ENCODE peak calls at places on chromosome 13, in five cellular contexts. Q is HepG2, T is uterus, J is body of pancreas, C is suprapubic skin. B is an unnamed sample. For H3K4me1, the result is how much of the 10 kb centered on the place peaks cover.

GRCh38 chr13:77745784-77746183 is 48.3 kb downstream of the SLAIN1 start:
- DNase-seq in Q (no peak), T (no peak), J (no peak), C (no peak), B (no peak)

GRCh38 chr13:109704771-109705628 is 81.4 kb downstream of the IRS2 start:
- DNase-seq in Q (no peak), T (no peak), J (peak), C (no peak), B (peak)

GRCh38 chr13:25887962-25888655 is 163.7 kb downstream of the SHISA2 start:
- DNase-seq in Q (no peak), T (no peak), J (no peak), C (no peak), B (no peak)

GRCh38 chr13:23558675-23559536 is 11.3 kb upstream of the TNFRSF19 start:
- DNase-seq in Q (peak), T (peak), J (peak), C (no peak), B (peak)

GRCh38 chr13:50419466-50419865 is 404.2 kb downstream of the KCNRG start:
- DNase-seq in Q (no peak), T (no peak), J (no peak), C (no peak), B (no peak)

GRCh38 chr13:89678722-89679121 is 1668.8 kb upstream of the MIR17HG start:
- DNase-seq in Q (no peak), T (no peak), J (no peak), C (no peak), B (no peak)

GRCh38 chr13:40272776-40273139 is 393.7 kb downstream of the FOXO1 start:
- DNase-seq in Q (no peak), T (no peak), J (no peak), C (no peak), B (no peak)

GRCh38 chr13:67230774-67231480 is 791 bp upstream of the PCDH9 start:
- DNase-seq in Q (peak), T (peak), J (peak), C (peak), B (peak)

GRCh38 chr13:110006304-110006703 is 219.9 kb upstream of the IRS2 start:
- DNase-seq in Q (no peak), T (peak), J (peak), C (peak), B (peak)

GRCh38 chr13:42094641-42095040 is 46.2 kb downstream of the DGKH start:
- DNase-seq in Q (no peak), T (no peak), J (no peak), C (no peak), B (no peak)

GRCh38 chr13:87147076-87147475 is 524.1 kb upstream of the SLITRK5 start:
- DNase-seq in Q (no peak), T (no peak), J (no peak), C (no peak), B (no peak)

GRCh38 chr13:28574617-28575142 is 79.8 kb upstream of the FLT1 start:
- DNase-seq in Q (peak), T (no peak), J (no peak), C (no peak), B (no peak)

GRCh38 chr13:59951011-59951410 is 212.7 kb downstream of the DIAPH3 start:
- DNase-seq in Q (no peak), T (no peak), J (no peak), C (no peak), B (no peak)

GRCh38 chr13:99988469-99989375 is 7.1 kb downstream of the ZIC2 start:
- DNase-seq in Q (no peak), T (no peak), J (no peak), C (no peak), B (no peak)

GRCh38 chr13:98879965-98880364 is 97.9 kb downstream of the DOCK9 start:
- DNase-seq in Q (no peak), T (no peak), J (no peak), C (no peak), B (peak)

GRCh38 chr13:20942938-20943518 is 40.5 kb upstream of the XPO4 start:
- DNase-seq in Q (no peak), T (peak), J (no peak), C (no peak), B (no peak)

GRCh38 chr13:84940167-84940566 is 859.1 kb downstream of the SLITRK6 start:
- DNase-seq in Q (no peak), T (no peak), J (no peak), C (no peak), B (no peak)

GRCh38 chr13:110641055-110642015 is 26.0 kb downstream of the NAXD start:
- DNase-seq in Q (no peak), T (peak), J (peak), C (peak), B (peak)

GRCh38 chr13:36360863-36361262 is 14.7 kb upstream of the SPART start:
- DNase-seq in Q (no peak), T (no peak), J (no peak), C (no peak), B (no peak)

GRCh38 chr13:61664821-61665705 is 249.4 kb upstream of the PCDH20 start:
- DNase-seq in Q (peak), T (no peak), J (no peak), C (no peak), B (no peak)

GRCh38 chr13:32125746-32126145 is 94.2 kb downstream of the FRY start:
- DNase-seq in Q (no peak), T (no peak), J (no peak), C (no peak), B (no peak)

GRCh38 chr13:91245283-91245682 is 102.2 kb upstream of the MIR17HG start:
- DNase-seq in Q (no peak), T (no peak), J (no peak), C (no peak), B (no peak)

GRCh38 chr13:102225892-102226291 is 176.0 kb downstream of the FGF14 start:
- DNase-seq in Q (no peak), T (no peak), J (no peak), C (no peak), B (no peak)

GRCh38 chr13:44223785-44224432 is 149.7 kb upstream of the SERP2 start:
- DNase-seq in Q (no peak), T (no peak), J (no peak), C (no peak), B (no peak)

GRCh38 chr13:79528759-79529191 is 47.8 kb downstream of the NDFIP2 start:
- DNase-seq in Q (no peak), T (no peak), J (no peak), C (no peak), B (no peak)

GRCh38 chr13:61751039-61751438 is 335.4 kb upstream of the PCDH20 start:
- DNase-seq in Q (no peak), T (no peak), J (no peak), C (no peak), B (no peak)

GRCh38 chr13:44340508-44340907 is 33.1 kb upstream of the SERP2 start:
- DNase-seq in Q (no peak), T (no peak), J (no peak), C (no peak), B (no peak)

GRCh38 chr13:74930402-74931165 is 551.4 kb downstream of the TBC1D4 start:
- DNase-seq in Q (no peak), T (no peak), J (no peak), C (no peak), B (no peak)

GRCh38 chr13:100646030-100646673 is 28.4 kb downstream of the TMTC4 start:
- DNase-seq in Q (peak), T (no peak), J (peak), C (no peak), B (no peak)

GRCh38 chr13:25168800-25169199 is 3.3 kb downstream of the AMER2 start:
- DNase-seq in Q (no peak), T (no peak), J (no peak), C (no peak), B (no peak)

GRCh38 chr13:37618554-37618953 is 20.0 kb upstream of the POSTN start:
- DNase-seq in Q (no peak), T (no peak), J (no peak), C (no peak), B (no peak)

GRCh38 chr13:45162821-45163220 is 38.0 kb downstream of the KCTD4 start:
- DNase-seq in Q (no peak), T (no peak), J (no peak), C (no peak), B (no peak)

GRCh38 chr13:76798037-76798436 is 88.2 kb downstream of the KCTD12 start:
- DNase-seq in Q (no peak), T (no peak), J (no peak), C (no peak), B (no peak)

GRCh38 chr13:78100481-78100880 is 181.8 kb upstream of the EDNRB start:
- DNase-seq in Q (no peak), T (no peak), J (no peak), C (no peak), B (no peak)

GRCh38 chr13:43132228-43132627 is 108.8 kb downstream of the DNAJC15 start:
- DNase-seq in Q (peak), T (no peak), J (peak), C (no peak), B (no peak)

GRCh38 chr13:52669677-52670076 is 17.0 kb downstream of the SUGT1 start:
- DNase-seq in Q (no peak), T (no peak), J (no peak), C (no peak), B (no peak)

GRCh38 chr13:95113601-95114000 is 187.7 kb downstream of the ABCC4 start:
- DNase-seq in Q (no peak), T (no peak), J (no peak), C (no peak), B (no peak)

GRCh38 chr13:21672811-21673591 is 2.1 kb downstream of the FGF9 start:
- DNase-seq in Q (no peak), T (no peak), J (peak), C (no peak), B (no peak)

DNA sequence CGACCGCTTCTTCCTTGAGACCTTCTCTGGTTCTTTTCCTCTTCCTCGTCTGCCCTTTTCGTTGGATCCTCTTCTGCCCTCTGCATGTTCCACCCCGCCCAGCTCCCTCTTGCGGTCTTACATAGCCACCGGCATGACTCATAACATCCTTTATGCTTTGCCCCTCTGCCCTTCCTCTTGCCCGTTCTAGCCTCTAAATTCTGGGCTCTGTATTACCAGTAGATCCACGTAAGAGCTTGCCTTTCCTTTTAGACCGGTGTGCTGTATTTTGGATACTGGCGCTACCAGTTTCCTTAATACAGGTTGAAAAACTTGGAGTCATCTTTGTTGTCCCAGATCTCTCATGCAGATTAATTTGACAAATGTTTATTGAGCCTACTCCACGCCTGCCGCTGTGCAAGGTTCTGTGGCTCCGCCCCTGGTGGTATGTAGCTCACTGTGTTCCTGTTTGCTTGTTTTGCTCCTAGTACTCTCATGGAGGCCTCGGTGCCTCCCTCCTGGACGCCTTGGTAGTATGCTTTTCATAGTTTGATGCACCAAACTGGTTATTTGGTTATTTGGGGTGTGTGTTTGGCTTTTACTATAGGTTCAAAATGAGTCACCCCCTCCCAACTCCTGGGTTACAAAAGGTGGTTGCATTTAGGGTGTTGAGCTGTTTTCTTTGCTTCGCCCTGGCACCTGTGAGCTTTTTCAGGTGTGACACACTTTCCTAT is 1.7 kb downstream of the GTF3A start:
- DNase-seq in Q (peak), T (peak), J (peak), C (peak), B (peak)
- TF ChIP-seq POLR2A in Q (no peak), T (no peak), J (peak), C (no peak), B (no peak)

GRCh38 chr13:113208424-113209335 is at the start of gene PCID2:
- DNase-seq in Q (peak), T (peak), J (peak), C (peak), B (peak)
- H3K4me1 ChIP-seq in Q (half or more), T (under half), J (half or more), C (half or more), B (half or more)

GRCh38 chr13:48400820-48401219 is 12.1 kb downstream of the LPAR6 start:
- DNase-seq in Q (no peak), T (no peak), J (no peak), C (no peak), B (no peak)
- TF ChIP-seq CTCF in Q (no peak), T (peak), J (no peak), C (no peak), B (no peak)

GRCh38 chr13:31046711-31047279 is 114.3 kb downstream of the TEX26 start:
- DNase-seq in Q (no peak), T (peak), J (peak), C (no peak), B (no peak)
- TF ChIP-seq POLR2A in Q (no peak), T (no peak), J (no peak), C (no peak), B (no peak)